ENCODE peak calls at places on chromosomes 13 and 19, in four cellular contexts. R is H1, E is HepG2, W is GM12878. A is an unnamed sample.

GRCh38 chr13:107138468-107138867 is 570.5 kb upstream of the ARGLU1 start:
- DNase-seq in R (no peak), E (no peak), W (no peak), A (no peak)

GRCh38 chr13:30034448-30034795 is 184.0 kb upstream of the UBL3 start:
- DNase-seq in R (no peak), E (no peak), W (no peak), A (no peak)

GRCh38 chr13:30804474-30804873 is 69.1 kb downstream of the ALOX5AP start:
- DNase-seq in R (no peak), E (no peak), W (no peak), A (no peak)

GRCh38 chr19:50694815-50695145 is 24.8 kb downstream of the SHANK1 start:
- DNase-seq in R (no peak), E (no peak), W (no peak), A (no peak)

GRCh38 chr13:25276748-25277147 is 10.5 kb downstream of the MTMR6 start:
- DNase-seq in R (no peak), E (no peak), W (no peak), A (no peak)

GRCh38 chr13:105920375-105920774 is 615.1 kb downstream of the EFNB2 start:
- DNase-seq in R (no peak), E (no peak), W (no peak), A (peak)

GRCh38 chr19:33221641-33222040 is 4.0 kb downstream of the SLC7A10 start:
- DNase-seq in R (no peak), E (no peak), W (no peak), A (no peak)

GRCh38 chr13:98350746-98351330 is 173.8 kb upstream of the RNF113B start:
- DNase-seq in R (no peak), E (no peak), W (no peak), A (no peak)

GRCh38 chr13:74250738-74251190 is 116.6 kb upstream of the KLF12 start:
- DNase-seq in R (no peak), E (no peak), W (no peak), A (no peak)

GRCh38 chr13:107764012-107764411 is 451.3 kb downstream of the LIG4 start:
- DNase-seq in R (no peak), E (no peak), W (no peak), A (no peak)

GRCh38 chr13:97127842-97128241 is 94.3 kb upstream of the MBNL2 start:
- DNase-seq in R (no peak), E (peak), W (no peak), A (no peak)

GRCh38 chr19:7196721-7197168 is 97.5 kb downstream of the INSR start:
- DNase-seq in R (no peak), E (no peak), W (no peak), A (no peak)

GRCh38 chr13:98299243-98299953 is 122.3 kb upstream of the RNF113B start:
- DNase-seq in R (no peak), E (no peak), W (no peak), A (no peak)

GRCh38 chr19:23116802-23117571 is at the start of gene ZNF730:
- DNase-seq in R (peak), E (no peak), W (peak), A (peak)

DNA sequence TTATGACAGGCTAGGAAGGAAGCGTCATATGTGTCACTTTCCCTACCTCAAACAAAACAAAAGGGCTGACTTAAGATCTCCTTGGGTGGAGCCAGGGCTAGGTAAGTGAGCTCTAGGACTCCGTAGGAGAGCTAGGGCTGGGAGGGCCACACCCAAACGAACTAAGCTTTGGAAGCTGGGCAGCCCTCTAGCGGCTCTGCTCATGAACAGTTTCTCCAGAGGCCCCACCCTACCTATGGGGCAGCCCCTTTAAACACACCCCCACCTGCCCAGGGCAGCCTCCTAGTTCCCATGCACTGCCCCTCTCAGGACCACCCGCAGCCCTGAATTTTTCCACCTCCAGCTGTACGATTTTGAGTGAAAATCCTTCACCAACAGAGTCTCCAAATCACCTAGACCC is 3.5 kb downstream of the PEG3 start:
- DNase-seq in R (no peak), E (peak), W (no peak), A (no peak)
- TF ChIP-seq SUZ12 in R (no peak), E (no peak), W (no peak), A (no peak)

GRCh38 chr13:51734786-51735185 is 69.2 kb downstream of the DHRS12 start:
- DNase-seq in R (no peak), E (no peak), W (no peak), A (no peak)

GRCh38 chr13:51739403-51740112 is 64.4 kb downstream of the DHRS12 start:
- DNase-seq in R (no peak), E (no peak), W (no peak), A (no peak)

GRCh38 chr13:51737609-51738008 is 66.4 kb downstream of the DHRS12 start:
- DNase-seq in R (no peak), E (no peak), W (no peak), A (no peak)

GRCh38 chr13:51742611-51743010 is 61.4 kb downstream of the DHRS12 start:
- DNase-seq in R (no peak), E (no peak), W (no peak), A (no peak)

GRCh38 chr13:51738226-51738905 is 65.6 kb downstream of the DHRS12 start:
- DNase-seq in R (no peak), E (no peak), W (no peak), A (no peak)
- TF ChIP-seq ZNF274 in R (no peak), E (no peak), W (no peak), A (no peak)

GRCh38 chr19:39411006-39411831 is 1.2 kb upstream of the PLEKHG2 start:
- DNase-seq in R (peak), E (peak), W (no peak), A (no peak)
- TF ChIP-seq SUZ12 in R (no peak), E (no peak), W (no peak), A (no peak)

DNA sequence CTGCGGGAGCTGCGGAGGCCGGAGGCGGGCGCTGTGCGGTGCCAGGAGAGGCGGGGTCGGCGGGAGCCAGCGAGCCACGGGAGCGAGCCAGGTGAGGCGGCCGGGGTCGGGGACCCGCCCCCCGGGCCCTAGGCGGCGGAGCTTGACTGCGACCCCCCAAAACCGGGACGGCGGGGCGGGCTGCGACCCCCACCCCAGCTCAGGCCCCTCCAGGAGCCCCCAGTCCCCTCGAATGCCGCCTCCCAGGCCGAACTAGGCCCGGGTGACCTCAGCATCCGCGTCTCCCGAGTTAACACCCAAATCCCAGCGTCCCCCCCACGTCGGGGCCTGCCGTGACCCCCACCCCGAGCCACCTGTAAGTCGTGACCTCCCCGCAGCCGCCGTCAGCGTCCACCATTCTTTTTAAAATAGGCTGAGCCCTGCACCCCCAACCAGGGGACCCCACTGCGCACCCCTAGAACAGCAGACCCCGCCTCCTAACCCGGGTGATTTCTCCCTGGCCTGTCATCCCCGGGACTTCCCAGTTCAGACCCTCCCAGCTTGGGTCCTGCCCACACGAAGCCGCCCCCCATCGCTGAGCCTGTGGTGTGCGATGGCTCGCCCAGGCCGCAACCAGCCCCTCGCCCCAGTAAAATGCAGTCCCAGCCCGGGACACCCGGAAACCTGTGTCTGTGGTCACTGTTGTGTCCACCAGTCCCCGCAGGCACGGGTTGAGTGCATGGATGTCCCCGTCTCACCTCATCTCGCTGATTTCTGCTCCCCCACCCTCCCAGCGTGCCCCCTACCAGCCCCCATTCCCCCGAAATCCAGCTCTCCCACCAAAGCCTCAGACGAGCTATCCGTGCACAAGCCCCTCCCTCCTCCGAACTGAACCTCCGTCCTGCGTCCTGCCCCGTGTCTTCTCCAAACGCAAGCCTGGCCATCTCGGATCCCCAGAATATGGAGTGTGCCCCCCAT is 551 bp downstream of the FZR1 start:
- DNase-seq in R (no peak), E (no peak), W (no peak), A (no peak)
- TF ChIP-seq ZNF274 in R (no peak), E (no peak), W (no peak), A (no peak)

GRCh38 chr13:42892760-42893159 is 99.3 kb downstream of the EPSTI1 start:
- DNase-seq in R (no peak), E (no peak), W (no peak), A (no peak)

GRCh38 chr13:42891591-42891990 is 100.5 kb downstream of the EPSTI1 start:
- DNase-seq in R (no peak), E (no peak), W (no peak), A (no peak)

GRCh38 chr13:42895781-42896180 is 96.3 kb downstream of the EPSTI1 start:
- DNase-seq in R (no peak), E (no peak), W (no peak), A (no peak)

GRCh38 chr13:42893346-42893745 is 98.7 kb downstream of the EPSTI1 start:
- DNase-seq in R (no peak), E (no peak), W (no peak), A (no peak)

DNA sequence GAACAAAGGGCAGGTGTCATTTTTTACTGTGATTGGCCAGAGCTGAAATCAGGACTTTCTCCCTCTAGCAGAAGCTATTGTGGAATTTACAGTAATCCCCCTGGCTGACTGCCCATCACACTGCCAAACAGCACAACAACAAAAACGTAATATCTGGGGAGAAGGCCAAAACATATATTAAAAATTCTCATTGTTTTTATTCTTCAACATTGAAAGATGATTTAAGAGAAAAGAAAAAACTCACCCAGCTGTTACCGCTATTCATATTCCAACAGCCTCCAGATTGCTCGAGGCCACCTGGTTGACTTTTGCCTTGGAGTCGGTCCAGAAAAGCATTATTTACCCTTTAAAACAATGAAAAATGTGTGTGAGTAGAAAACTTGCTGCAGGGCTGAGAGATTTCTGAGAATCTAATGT is 97.3 kb downstream of the EPSTI1 start:
- DNase-seq in R (no peak), E (no peak), W (no peak), A (no peak)
- TF ChIP-seq SUZ12 in R (no peak), E (no peak), W (no peak), A (no peak)

DNA sequence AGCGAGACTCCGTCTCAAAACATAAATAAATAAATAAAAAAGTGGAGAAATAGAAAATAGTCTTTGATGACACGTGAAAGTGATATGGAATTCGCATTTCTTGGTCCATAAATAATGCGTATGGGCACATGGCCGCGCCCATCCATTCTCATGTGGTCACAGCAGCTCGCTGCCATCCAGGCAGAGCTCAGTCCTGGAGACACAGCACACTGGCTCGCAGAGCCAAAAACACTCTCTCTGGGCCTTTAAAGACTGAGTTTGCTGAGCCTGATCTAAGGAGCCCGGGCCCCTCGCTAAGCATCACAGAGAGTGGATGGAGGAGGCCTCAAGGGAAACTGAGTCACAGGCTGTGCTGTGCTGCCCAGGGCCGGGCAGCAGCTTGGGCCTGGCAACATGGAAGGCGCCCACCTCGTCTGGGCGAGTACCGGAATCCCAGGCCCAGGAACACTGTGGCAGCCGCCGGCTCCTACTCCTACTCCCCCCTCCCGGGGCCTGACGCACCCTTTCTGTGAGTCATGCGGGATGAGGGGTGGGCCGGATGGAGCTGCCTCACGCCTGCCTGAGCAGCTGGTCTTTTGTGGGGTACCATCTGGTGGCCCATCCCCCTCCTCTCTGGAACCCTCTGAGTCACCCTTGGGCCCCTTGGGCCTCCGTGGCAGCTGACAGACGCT is 28.9 kb upstream of the CACTIN start:
- DNase-seq in R (no peak), E (no peak), W (no peak), A (no peak)
- TF ChIP-seq ZNF274 in R (no peak), E (no peak), W (no peak), A (no peak)

GRCh38 chr13:51251480-51251879 is 29.3 kb downstream of the FAM124A start:
- DNase-seq in R (no peak), E (no peak), W (no peak), A (no peak)

GRCh38 chr13:51252954-51253531 is 30.8 kb downstream of the FAM124A start:
- DNase-seq in R (no peak), E (no peak), W (peak), A (no peak)

GRCh38 chr13:51246411-51247298 is 24.5 kb downstream of the FAM124A start:
- DNase-seq in R (peak), E (no peak), W (no peak), A (no peak)

GRCh38 chr13:51249254-51249653 is 27.1 kb downstream of the FAM124A start:
- DNase-seq in R (no peak), E (no peak), W (no peak), A (no peak)

GRCh38 chr13:51249767-51250741 is 27.9 kb downstream of the FAM124A start:
- DNase-seq in R (no peak), E (peak), W (no peak), A (no peak)
- TF ChIP-seq SUZ12 in R (no peak), E (no peak), W (no peak), A (no peak)

DNA sequence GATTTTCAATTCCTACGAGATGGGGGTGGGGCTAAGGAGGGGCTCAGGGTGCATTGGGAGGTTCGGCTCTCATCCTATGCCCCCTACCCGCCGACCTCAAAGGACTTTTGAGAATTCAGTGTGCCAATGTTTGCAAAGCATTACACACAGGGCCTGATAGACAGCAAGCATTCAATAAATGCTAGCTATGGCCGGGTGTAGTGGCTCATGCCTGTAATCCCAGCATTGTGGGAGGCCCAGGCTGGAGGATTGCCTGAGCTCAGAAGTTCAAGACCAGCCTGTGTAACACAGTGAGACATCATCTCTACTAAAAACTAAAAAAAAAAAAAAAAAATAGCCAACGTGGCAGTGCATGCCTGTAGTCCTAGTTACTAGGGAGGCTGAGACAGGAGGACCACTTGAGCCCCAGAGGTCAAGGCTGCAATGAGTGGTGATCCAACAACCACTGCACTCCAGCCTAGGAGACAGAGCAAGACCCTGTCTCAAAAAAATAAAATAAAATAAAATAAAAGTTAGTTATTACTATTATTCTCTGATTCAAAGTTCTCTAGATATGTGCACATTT is 1.9 kb upstream of the CBLC start:
- DNase-seq in R (no peak), E (no peak), W (no peak), A (no peak)
- TF ChIP-seq ZNF274 in R (no peak), E (no peak), W (no peak), A (no peak)

DNA sequence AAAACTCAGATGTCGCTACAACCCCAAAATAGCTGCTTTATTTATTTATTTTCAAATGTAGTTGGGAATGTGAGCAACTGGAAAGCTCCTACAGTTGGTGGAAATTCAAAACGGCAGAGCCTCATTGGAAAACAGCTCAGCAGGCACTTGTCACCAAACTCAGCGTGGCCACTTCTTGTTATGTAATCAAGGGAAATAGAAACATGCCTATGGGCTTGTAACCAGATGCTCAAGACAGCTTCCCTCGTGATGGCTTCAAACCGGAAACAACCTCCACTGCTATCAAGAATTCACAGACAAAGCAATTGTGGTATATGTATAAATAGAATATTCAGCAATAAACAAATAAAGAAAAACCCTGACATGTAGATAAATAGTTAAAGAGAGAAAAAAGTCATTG is 627.8 kb upstream of the SLC10A2 start:
- DNase-seq in R (no peak), E (no peak), W (no peak), A (peak)
- TF ChIP-seq SUZ12 in R (no peak), E (no peak), W (no peak), A (no peak)

DNA sequence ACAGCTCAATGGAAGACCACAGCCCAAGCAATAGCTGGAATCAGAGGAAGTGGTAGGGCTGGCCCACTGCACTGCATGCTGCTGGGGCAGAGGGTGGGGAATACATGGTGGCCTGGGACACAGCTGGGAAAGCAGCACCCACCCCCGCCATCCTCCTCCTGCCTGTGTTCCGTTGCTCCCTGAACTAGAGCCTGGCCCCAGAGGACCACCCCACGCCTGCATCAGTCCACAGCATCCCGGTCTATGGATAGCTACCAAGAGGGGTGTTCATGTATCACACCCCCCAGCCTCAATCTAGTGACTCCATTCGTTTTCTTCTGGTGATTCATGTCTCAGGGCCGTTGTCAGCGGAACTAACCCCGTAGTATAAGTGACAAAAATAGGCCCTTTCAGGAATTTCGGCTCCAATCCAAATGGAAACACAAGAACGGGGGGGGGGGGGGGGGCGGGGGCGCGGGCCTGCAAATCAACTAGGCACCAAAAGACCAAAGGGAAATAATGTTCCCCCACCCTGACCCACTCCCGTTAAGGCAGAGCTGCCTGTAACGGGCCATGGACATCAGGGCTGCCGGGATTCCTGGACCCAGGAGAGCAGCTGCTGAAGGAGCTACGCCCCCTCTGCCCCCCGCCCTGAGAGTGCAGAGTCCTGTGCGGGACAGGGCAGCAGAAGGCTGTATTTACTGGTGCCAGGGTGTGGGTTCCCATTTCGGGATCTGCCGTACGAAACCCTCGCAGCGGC is 18.9 kb upstream of the EPHX3 start:
- DNase-seq in R (no peak), E (no peak), W (no peak), A (no peak)
- TF ChIP-seq ZNF274 in R (no peak), E (no peak), W (no peak), A (no peak)

A was measured in NT2/D1.